ENCODE peak calls at places on chromosomes 13 and 19, in five cellular contexts. U is tibial artery, T is HCT116, N is heart left ventricle, K is aorta. R is an unnamed sample.

GRCh38 chr19:41696402-41697197 is 8.5 kb upstream of the CEACAM7 start:
- DNase-seq in U (no peak), T (no peak), N (peak; percentile 10), K (no peak), R (no peak)

GRCh38 chr13:110138009-110138699 is 168.8 kb downstream of the COL4A1 start:
- DNase-seq in U (peak; percentile 73), T (peak; percentile 36), N (peak; percentile 82), K (peak; percentile 87), R (peak; percentile 62)

GRCh38 chr13:51643882-51644281 is 59.6 kb downstream of the WDFY2 start:
- DNase-seq in U (no peak), T (peak; percentile 68), N (no peak), K (no peak), R (no peak)

GRCh38 chr13:26678796-26679195 is 81.8 kb downstream of the GPR12 start:
- DNase-seq in U (no peak), T (no peak), N (no peak), K (no peak), R (no peak)

GRCh38 chr13:26861951-26862350 is 101.4 kb upstream of the GPR12 start:
- DNase-seq in U (no peak), T (no peak), N (no peak), K (no peak), R (no peak)

GRCh38 chr13:87459419-87459818 is 211.8 kb upstream of the SLITRK5 start:
- DNase-seq in U (no peak), T (no peak), N (no peak), K (no peak), R (no peak)

GRCh38 chr13:62551588-62551987 is 1135.9 kb upstream of the PCDH20 start:
- DNase-seq in U (no peak), T (no peak), N (no peak), K (no peak), R (no peak)

GRCh38 chr13:112664501-112665203 is 25.2 kb upstream of the ATP11A start:
- DNase-seq in U (no peak), T (no peak), N (no peak), K (no peak), R (no peak)

GRCh38 chr19:4013886-4014540 is 6.5 kb downstream of the PIAS4 start:
- DNase-seq in U (no peak), T (no peak), N (no peak), K (no peak), R (no peak)
- H3K27ac ChIP-seq in U (no peak overlapping the region), T (no peak overlapping the region), N (peak overlapping the region; percentile 56), K (no peak overlapping the region), R (peak overlapping the region; percentile 98)

DNA sequence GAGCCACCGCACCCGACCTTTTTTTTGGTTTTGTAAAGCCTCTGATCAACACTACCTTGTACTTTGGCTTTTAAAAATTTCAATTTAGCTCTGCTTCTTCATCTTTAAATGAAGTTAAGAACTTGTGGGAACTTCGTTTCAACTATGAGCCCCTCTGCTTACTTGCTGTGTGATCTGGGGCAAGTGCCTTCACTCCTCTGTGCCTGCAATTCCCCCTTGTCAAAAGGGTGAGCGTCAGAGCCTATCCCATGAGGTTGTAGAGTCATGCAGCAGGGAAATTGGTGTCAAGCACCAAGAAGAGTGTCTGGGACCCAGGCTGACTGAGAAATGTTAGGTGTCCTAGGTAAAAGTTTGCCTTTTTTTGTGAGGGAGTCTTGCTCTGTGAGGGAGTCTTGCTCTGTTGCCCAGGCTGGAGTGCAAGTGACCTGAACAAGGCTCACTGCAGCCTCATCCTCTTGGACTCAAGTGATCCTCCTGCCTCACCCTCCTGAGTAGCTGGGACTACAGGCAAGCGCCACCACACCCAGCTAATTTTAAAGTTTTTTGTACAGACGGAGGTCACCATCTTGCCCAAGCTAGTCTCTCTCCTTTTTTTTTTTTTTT is 5.7 kb downstream of the VASP start:
- DNase-seq in U (no peak), T (no peak), N (no peak), K (no peak), R (no peak)
- H3K27ac ChIP-seq in U (peak overlapping the region; percentile 26), T (peak overlapping the region; percentile 69), N (no peak overlapping the region), K (no peak overlapping the region), R (no peak overlapping the region)

GRCh38 chr19:2056810-2057192 is 5.8 kb upstream of the MKNK2 start:
- DNase-seq in U (no peak), T (no peak), N (no peak), K (no peak), R (no peak)

GRCh38 chr19:2054763-2055162 is 3.7 kb upstream of the MKNK2 start:
- DNase-seq in U (no peak), T (no peak), N (no peak), K (no peak), R (no peak)

GRCh38 chr19:2053601-2054389 is 2.8 kb upstream of the MKNK2 start:
- DNase-seq in U (peak; percentile 54), T (no peak), N (peak; percentile 86), K (peak; percentile 77), R (no peak)

GRCh38 chr19:2057484-2058469 is 6.7 kb upstream of the MKNK2 start:
- DNase-seq in U (no peak), T (no peak), N (no peak), K (no peak), R (no peak)

DNA sequence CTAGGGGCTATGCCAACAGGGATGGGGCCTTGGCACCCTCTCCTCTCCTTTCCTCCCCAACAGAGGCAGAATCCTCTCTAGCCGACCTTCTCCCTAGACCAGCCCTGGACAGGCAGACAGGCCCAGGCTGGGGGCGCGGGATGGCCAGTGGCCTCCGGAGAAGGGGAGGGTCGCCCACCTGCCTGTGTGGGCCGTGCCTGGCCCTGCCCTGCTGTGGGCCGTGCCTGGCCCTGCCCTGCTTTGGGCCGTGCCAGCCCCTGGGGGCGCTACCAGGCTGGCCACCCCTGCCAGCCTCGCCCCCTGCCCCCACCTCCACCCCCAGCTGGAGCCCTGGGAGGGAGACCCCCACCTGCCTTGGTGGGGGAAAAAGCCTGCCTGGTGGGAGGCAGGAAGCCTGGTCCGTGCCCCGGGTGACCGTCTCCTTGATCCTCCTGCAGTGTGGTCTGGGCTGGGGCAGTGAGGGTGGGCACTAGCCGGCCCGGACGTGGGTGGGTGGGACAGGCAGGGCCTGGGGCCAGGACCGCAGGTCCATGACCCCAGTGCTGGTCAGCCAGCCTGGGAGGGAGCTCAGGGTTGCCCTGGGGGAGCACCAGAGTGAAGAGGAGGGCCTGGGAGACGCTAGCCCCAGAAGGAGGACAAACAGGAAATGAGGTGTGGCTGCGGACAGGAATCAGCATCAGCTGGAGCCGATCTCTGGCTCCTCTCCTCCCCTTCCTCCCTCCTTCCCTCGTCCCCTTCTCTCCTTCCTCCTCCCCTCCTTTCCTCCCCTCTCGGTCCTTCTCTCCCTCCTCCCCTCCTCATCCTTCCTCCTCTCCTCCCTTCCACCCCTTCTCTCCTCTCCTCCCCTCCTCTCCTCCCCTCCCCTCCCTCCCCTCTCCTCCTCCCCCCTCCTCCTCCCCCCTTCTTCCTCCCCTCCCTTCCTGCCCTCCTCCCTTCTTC is 5.1 kb upstream of the MKNK2 start:
- DNase-seq in U (peak; percentile 67), T (peak; percentile 53), N (peak; percentile 78), K (peak; percentile 73), R (no peak)
- H3K27ac ChIP-seq in U (peak overlapping the region; percentile 100), T (peak overlapping the region; percentile 99), N (peak overlapping the region; percentile 95), K (peak overlapping the region; percentile 5), R (peak overlapping the region; percentile 67)

GRCh38 chr19:9584073-9584833 is at the start of gene ZNF121:
- DNase-seq in U (peak; percentile 75), T (peak; percentile 77), N (peak; percentile 92), K (peak; percentile 91), R (peak; percentile 81)

DNA sequence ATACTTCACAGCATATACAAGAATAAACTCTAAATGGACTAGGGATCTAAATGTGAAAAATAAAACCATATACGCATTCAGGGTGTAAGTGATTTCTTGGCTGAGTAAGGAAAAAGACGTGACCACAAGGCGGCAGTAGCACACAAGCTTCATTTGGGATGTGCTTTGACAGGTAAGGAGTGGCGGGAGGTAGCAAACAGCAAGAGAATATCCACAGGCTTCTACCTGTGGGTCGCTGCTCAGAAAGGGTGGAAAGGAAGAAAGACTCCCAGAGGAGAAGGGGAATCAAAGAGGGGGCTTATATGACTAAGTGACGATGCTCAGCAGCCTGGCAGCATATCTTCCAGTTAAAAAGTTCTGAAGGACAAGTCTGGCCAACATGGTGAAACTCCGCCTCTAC is 2.5 kb upstream of the ZNF121 start:
- DNase-seq in U (peak; percentile 23), T (peak; percentile 82), N (no peak), K (peak; percentile 60), R (no peak)
- H3K27ac ChIP-seq in U (no peak overlapping the region), T (no peak overlapping the region), N (no peak overlapping the region), K (no peak overlapping the region), R (no peak overlapping the region)

GRCh38 chr19:52094526-52094925 is 1.0 kb downstream of the ZNF841 start:
- DNase-seq in U (no peak), T (no peak), N (no peak), K (no peak), R (no peak)

GRCh38 chr19:52099497-52100138 is 4.1 kb upstream of the ZNF841 start:
- DNase-seq in U (no peak), T (no peak), N (no peak), K (no peak), R (no peak)

GRCh38 chr19:52095172-52096014 is at the start of gene ZNF841:
- DNase-seq in U (peak; percentile 95), T (no peak), N (peak; percentile 96), K (peak; percentile 97), R (peak; percentile 78)
- H3K27ac ChIP-seq in U (peak within 1 kb of the TSS; percentile 80), T (no peak within 1 kb of the TSS), N (no peak within 1 kb of the TSS), K (peak within 1 kb of the TSS; percentile 31), R (peak within 1 kb of the TSS; percentile 49)